ENCODE peak calls at places on chromosomes 11 and 22, in seven cellular contexts. I, C, T, F, Z, B and X are unnamed samples.

GRCh38 chr22:30614879-30615278 is 7.9 kb downstream of the TCN2 start:
- DNase-seq in Z (no peak), B (no peak), F (no peak), I (no peak), T (peak), C (no peak), X (no peak)

GRCh38 chr11:117903505-117904382 is 25.5 kb downstream of the TMPRSS13 start:
- DNase-seq in B (no peak), T (no peak), C (no peak), F (no peak), Z (no peak), I (no peak), X (no peak)

GRCh38 chr11:96158126-96158525 is 184.9 kb downstream of the MAML2 start:
- DNase-seq in T (no peak), F (no peak), I (no peak), B (no peak), Z (no peak), C (no peak), X (no peak)

GRCh38 chr11:21564813-21565212 is 628.1 kb upstream of the ANO5 start:
- DNase-seq in F (no peak), B (no peak), T (no peak), C (no peak), Z (no peak), I (peak), X (no peak)

GRCh38 chr22:36790648-36791047 is 14.7 kb upstream of the IFT27 start:
- DNase-seq in T (no peak), I (peak), F (no peak), Z (no peak), C (no peak), B (no peak), X (no peak)

GRCh38 chr11:8709002-8709672 is 26.5 kb downstream of the RPL27A start:
- DNase-seq in F (no peak), I (no peak), T (no peak), B (peak), Z (peak), C (peak), X (peak)

GRCh38 chr11:94325681-94326080 is 21.3 kb downstream of the IZUMO1R start:
- DNase-seq in T (peak), Z (no peak), I (peak), C (no peak), F (no peak), B (no peak), X (no peak)

GRCh38 chr11:118046964-118047700 is 29.7 kb upstream of the TMPRSS4 start:
- DNase-seq in Z (no peak), F (no peak), I (no peak), C (no peak), B (no peak), T (no peak), X (no peak)

GRCh38 chr22:48874956-48875355 is 952.7 kb downstream of the BRD1 start:
- DNase-seq in T (no peak), B (no peak), Z (no peak), F (no peak), I (no peak), C (no peak), X (no peak)

GRCh38 chr11:34468209-34468841 is 29.6 kb downstream of the CAT start:
- DNase-seq in C (no peak), Z (no peak), B (no peak), F (peak), I (peak), T (peak), X (no peak)

GRCh38 chr22:35328472-35328885 is 28.8 kb downstream of the TOM1 start:
- DNase-seq in Z (no peak), C (no peak), B (no peak), I (no peak), T (no peak), F (peak), X (no peak)

GRCh38 chr11:8440649-8441048 is 153.4 kb downstream of the STK33 start:
- DNase-seq in C (no peak), Z (no peak), B (no peak), I (no peak), F (no peak), T (no peak), X (no peak)

GRCh38 chr11:121895919-121896318 is 220.1 kb downstream of the BLID start:
- DNase-seq in F (no peak), B (no peak), Z (no peak), C (no peak), T (peak), I (no peak), X (no peak)

GRCh38 chr11:131217313-131218297 is 152.8 kb upstream of the NTM start:
- DNase-seq in I (peak), Z (no peak), B (no peak), C (no peak), F (no peak), T (no peak), X (no peak)

GRCh38 chr11:128470081-128470480 is 117.3 kb downstream of the ETS1 start:
- DNase-seq in C (no peak), T (no peak), B (no peak), I (no peak), Z (no peak), F (no peak), X (no peak)

GRCh38 chr11:128474036-128474874 is 113.1 kb downstream of the ETS1 start:
- DNase-seq in T (no peak), Z (no peak), F (no peak), B (no peak), I (no peak), C (no peak), X (no peak)

GRCh38 chr11:128473631-128474030 is 113.7 kb downstream of the ETS1 start:
- DNase-seq in I (no peak), Z (no peak), T (no peak), B (no peak), C (no peak), F (no peak), X (no peak)

GRCh38 chr11:128471138-128471661 is 116.2 kb downstream of the ETS1 start:
- DNase-seq in I (no peak), C (no peak), F (no peak), T (no peak), Z (no peak), B (no peak), X (no peak)

DNA sequence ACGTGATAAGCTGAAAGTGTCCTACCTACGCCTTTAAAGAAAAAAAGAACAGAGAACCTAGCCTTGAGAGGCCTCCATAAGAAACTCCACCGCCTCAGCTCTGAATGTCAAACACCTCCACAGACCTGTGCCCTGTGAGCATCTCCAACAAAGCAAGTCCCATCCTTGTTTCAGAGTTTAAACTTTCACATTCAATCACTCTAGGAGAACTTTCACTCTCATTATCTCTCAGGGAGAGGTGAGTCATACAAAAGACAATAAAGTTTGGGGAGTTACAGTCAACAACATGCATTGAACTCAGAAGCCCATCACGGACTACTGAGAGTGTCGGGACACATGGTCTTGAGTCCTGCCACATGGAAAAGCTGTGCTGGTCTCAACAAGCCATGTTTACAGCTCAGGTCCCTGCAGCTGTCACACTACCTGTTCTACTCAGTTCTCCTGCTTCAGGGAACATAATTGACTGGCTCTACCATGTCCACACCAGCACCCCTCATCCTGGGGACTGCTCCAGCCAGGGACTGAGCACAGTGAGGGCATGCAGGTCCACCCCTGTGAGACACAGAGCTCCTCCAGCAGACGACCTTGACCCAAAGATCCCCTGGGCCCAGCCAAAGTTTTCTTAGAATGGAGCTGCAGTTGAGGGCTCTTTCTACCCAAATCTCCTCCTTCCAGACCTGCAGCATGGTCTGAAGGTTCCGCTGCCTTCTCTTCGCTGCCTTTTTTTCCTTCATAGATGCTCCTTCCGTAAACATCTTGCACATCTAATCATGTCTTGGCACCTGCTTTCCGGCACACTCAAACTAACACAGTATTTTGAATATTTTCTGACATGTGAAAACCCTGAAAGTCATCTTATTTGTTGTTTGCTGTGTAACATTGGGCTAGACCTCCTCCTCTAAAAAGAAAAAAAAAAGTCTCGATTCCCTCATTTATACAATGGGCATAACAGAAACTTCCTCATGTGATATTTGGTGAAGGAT is 114.9 kb downstream of the ETS1 start:
- DNase-seq in Z (no peak), B (peak), I (no peak), T (no peak), F (no peak), C (no peak), X (no peak)
- H3K27ac ChIP-seq in Z (peak), B (peak), I (no peak), T (no peak), F (peak), C (no peak), X (peak)

DNA sequence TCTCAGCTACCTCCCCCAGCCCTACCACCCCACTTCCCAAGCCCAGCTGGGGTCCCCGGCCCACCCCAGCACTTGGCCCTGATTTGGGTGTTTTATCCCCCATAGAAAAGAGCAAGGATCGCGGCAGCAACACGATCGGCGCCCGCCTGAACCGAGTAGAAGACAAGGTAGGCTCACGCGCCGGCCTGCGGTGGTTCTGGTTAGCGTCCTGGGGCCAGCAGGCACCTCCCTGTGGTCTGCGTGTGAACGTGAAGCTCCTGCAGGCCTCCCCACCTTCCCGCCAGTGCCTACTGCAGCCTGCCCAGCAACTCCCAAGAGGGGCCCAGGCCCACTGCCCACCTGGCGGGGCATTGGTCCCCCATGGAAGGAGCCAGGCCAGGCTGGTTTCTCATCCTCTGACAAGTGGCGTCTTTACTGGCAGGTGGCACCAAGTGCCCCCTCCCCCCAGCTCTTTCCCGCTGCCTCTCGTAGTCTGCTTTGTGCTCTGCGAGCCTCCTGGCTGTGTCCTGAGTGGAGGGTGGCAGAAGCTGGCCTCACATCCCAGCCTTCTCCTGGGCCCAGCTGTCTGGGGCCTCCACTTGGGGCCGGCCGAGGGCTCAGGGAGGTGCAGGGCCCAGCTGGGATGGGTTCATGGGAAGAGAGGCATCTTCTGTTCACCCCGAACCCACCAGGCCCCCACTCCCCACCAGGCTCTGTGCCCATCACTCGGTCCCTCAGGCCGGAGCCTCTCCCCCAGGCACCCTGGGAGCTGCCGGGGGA is 78.3 kb upstream of the KCNQ1OT1 start:
- DNase-seq in C (peak), F (peak), Z (peak), B (peak), I (no peak), T (no peak), X (no peak)
- H3K4me3 ChIP-seq in C (no peak), F (no peak), Z (peak), B (no peak), I (no peak), T (no peak), X (no peak)

DNA sequence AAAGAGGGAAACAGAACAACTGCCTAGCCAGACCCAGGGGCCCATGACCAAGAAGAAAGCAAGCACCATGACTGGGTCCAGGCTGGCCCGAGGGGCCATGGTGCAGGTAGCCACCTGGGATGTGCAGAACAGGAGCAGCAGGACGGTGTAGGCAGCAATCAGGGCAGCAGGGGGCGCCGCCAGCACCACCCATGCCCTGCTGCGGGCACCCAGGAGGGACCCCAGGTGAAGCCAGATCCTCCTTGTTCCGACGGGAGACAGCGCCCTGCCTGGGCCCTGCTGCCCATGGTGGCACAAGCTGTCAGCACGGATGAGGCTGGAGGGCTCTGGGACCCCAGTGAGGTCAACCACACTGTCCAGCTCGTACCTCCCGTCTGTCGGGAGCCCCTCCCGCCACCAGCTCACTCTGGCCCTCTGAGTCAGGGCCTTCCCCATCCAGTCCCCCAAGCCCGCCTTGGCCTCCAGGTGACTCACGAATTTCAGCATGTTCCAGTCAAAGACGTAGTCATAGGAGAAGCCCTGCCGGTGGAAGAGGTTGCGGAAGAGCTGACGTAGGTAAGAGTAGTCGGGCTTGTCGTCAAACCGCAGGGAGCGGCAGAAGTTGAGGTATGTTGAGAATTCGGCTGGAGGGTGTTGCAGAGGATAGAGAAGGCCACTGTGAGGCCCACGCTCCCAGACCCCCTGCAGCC is 18.8 kb downstream of the CSNK1E start:
- DNase-seq in F (no peak), Z (peak), T (peak), I (no peak), C (no peak), B (no peak), X (no peak)
- TF ChIP-seq CTCF in F (peak), Z (no peak), T (peak), I (peak), C (no peak), B (no peak), X (peak)

GRCh38 chr22:46699091-46699490 is 39.0 kb downstream of the CERK start:
- DNase-seq in I (no peak), B (no peak), C (no peak), T (no peak), Z (no peak), F (no peak), X (no peak)
- H3K27ac ChIP-seq in I (no peak), B (no peak), C (no peak), T (no peak), Z (no peak), F (no peak), X (no peak)

DNA sequence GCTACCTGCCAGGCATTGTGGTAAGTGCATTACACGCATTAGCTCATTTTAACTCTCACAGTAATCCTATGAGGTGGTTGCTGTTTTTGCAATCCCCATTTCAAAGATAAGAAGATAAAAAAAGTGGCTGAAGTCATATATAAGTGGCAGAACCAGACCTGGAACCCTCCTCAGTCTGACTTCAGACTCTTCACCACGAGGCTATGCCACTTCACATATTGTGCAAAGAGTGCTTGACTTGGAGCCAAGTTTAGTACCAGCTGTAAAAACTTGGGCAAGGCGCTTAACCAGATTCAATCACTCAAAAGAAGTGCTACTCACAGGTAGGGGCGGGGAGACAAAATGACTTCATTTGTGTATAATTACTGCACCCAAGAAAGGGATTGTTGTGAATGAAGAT is 15.3 kb downstream of the BPIFC start:
- DNase-seq in I (no peak), T (peak), B (no peak), F (no peak), C (no peak), Z (no peak), X (no peak)
- H3K4me3 ChIP-seq in I (no peak), T (no peak), B (no peak), F (no peak), C (no peak), Z (no peak), X (no peak)

GRCh38 chr11:62922189-62922589 is 1.0 kb upstream of the CHRM1 start:
- DNase-seq in I (no peak), T (no peak), F (no peak), C (no peak), Z (no peak), B (no peak), X (no peak)

GRCh38 chr11:62921201-62921572 is at the start of gene CHRM1:
- DNase-seq in Z (no peak), I (no peak), F (no peak), C (no peak), B (no peak), T (no peak), X (no peak)

GRCh38 chr11:62923634-62924411 is 2.7 kb upstream of the CHRM1 start:
- DNase-seq in B (no peak), Z (no peak), C (no peak), T (peak), F (no peak), I (no peak), X (no peak)

GRCh38 chr11:62921573-62922188 is 518 bp upstream of the CHRM1 start:
- DNase-seq in Z (no peak), B (no peak), C (no peak), T (no peak), I (no peak), F (no peak), X (no peak)

DNA sequence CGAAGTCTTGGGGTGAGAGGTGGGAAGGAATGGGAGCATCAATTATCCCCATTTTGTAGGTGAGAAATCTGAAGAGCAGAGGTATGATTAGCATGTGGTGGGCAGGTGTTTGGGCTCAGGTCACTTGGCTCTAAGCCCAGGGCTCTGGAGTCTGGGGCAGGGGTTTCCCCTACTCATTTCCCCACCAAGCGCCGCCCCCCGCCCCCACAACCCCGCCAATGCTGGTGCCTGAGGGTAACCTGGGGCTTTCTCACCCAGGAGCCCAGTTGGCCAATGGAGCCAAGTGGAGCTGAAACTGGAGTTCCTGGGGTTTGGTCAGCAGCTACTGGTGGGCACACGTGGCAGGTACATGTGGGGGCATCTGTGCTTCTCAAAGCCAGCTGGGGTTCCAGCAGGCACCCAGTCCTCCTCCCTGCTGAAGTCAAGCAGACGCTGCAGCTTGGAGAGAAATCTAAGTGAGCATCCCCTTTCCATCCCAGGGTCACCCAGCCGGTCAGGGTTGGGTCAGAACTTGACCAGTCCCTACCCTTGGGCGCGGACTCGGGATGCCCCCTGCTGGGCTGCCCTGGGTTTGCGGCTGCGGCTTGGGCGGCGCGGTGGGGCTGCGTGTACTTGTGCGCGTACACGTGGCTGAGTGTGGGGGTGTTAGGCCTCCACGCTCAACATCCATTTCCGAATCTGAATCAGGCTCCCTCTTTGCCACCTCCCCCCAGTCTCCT is 1.6 kb upstream of the CHRM1 start:
- DNase-seq in B (no peak), C (no peak), T (no peak), I (peak), F (no peak), Z (no peak), X (no peak)
- TF ChIP-seq CTCF in B (no peak), C (no peak), T (peak), I (peak), F (no peak), Z (peak), X (peak)